ENCODE peak calls at places on chromosomes 13 and 19, in ten cellular contexts. One of them, this sample, is unnamed.
A peak's percentile ranks its signal among the peaks of the same experiment; 100 is the strongest.

GRCh38 chr19:4597975-4598671 is 38.6 kb upstream of the SEMA6B start:
- DNase-seq in body of pancreas: peak; percentile 37
- DNase-seq in lower lobe of right lung: peak; percentile 49
- DNase-seq in CD8-positive, alpha-beta T cell: peak; percentile 33
- DNase-seq in pancreas: no peak
- DNase-seq in stomach: peak; percentile 34
- DNase-seq in tibial artery: no peak
- DNase-seq in gastrocnemius medialis: no peak
- DNase-seq in right cardiac atrium: peak; percentile 71
- DNase-seq in upper lobe of right lung: no peak
- DNase-seq in this sample: no peak

GRCh38 chr13:19596960-19597361 is 35.6 kb upstream of the TPTE2 start:
- DNase-seq in body of pancreas: no peak
- DNase-seq in lower lobe of right lung: no peak
- DNase-seq in CD8-positive, alpha-beta T cell: no peak
- DNase-seq in pancreas: no peak
- DNase-seq in stomach: no peak
- DNase-seq in tibial artery: no peak
- DNase-seq in gastrocnemius medialis: no peak
- DNase-seq in right cardiac atrium: no peak
- DNase-seq in upper lobe of right lung: no peak
- DNase-seq in this sample: no peak

GRCh38 chr13:112248909-112249592 is 127.1 kb upstream of the SPACA7 start:
- DNase-seq in body of pancreas: no peak
- DNase-seq in lower lobe of right lung: no peak
- DNase-seq in CD8-positive, alpha-beta T cell: no peak
- DNase-seq in pancreas: no peak
- DNase-seq in stomach: no peak
- DNase-seq in tibial artery: no peak
- DNase-seq in gastrocnemius medialis: no peak
- DNase-seq in right cardiac atrium: no peak
- DNase-seq in upper lobe of right lung: peak; percentile 42
- DNase-seq in this sample: peak; percentile 28

GRCh38 chr19:34327851-34328250 is 37.1 kb upstream of the GPI start:
- DNase-seq in body of pancreas: no peak
- DNase-seq in lower lobe of right lung: no peak
- DNase-seq in CD8-positive, alpha-beta T cell: no peak
- DNase-seq in pancreas: no peak
- DNase-seq in stomach: no peak
- DNase-seq in tibial artery: no peak
- DNase-seq in gastrocnemius medialis: no peak
- DNase-seq in right cardiac atrium: peak; percentile 74
- DNase-seq in upper lobe of right lung: no peak
- DNase-seq in this sample: no peak

GRCh38 chr13:26168276-26168814 is 53.8 kb downstream of the RNF6 start:
- DNase-seq in body of pancreas: no peak
- DNase-seq in lower lobe of right lung: no peak
- DNase-seq in CD8-positive, alpha-beta T cell: no peak
- DNase-seq in pancreas: no peak
- DNase-seq in stomach: no peak
- DNase-seq in tibial artery: no peak
- DNase-seq in gastrocnemius medialis: no peak
- DNase-seq in right cardiac atrium: no peak
- DNase-seq in upper lobe of right lung: no peak
- DNase-seq in this sample: no peak

GRCh38 chr13:113820813-113821651 is 42.8 kb downstream of the GAS6 start:
- DNase-seq in body of pancreas: peak; percentile 59
- DNase-seq in lower lobe of right lung: no peak
- DNase-seq in CD8-positive, alpha-beta T cell: no peak
- DNase-seq in pancreas: no peak
- DNase-seq in stomach: no peak
- DNase-seq in tibial artery: peak; percentile 94
- DNase-seq in gastrocnemius medialis: peak; percentile 95
- DNase-seq in right cardiac atrium: peak; percentile 89
- DNase-seq in upper lobe of right lung: no peak
- DNase-seq in this sample: peak; percentile 89

GRCh38 chr13:52371736-52372247 is 34.2 kb downstream of the THSD1 start:
- DNase-seq in body of pancreas: no peak
- DNase-seq in lower lobe of right lung: no peak
- DNase-seq in CD8-positive, alpha-beta T cell: no peak
- DNase-seq in pancreas: no peak
- DNase-seq in stomach: no peak
- DNase-seq in tibial artery: no peak
- DNase-seq in gastrocnemius medialis: no peak
- DNase-seq in right cardiac atrium: no peak
- DNase-seq in upper lobe of right lung: no peak
- DNase-seq in this sample: no peak

GRCh38 chr13:44147222-44147621 is 226.4 kb upstream of the SERP2 start:
- DNase-seq in body of pancreas: no peak
- DNase-seq in lower lobe of right lung: no peak
- DNase-seq in CD8-positive, alpha-beta T cell: no peak
- DNase-seq in pancreas: no peak
- DNase-seq in stomach: no peak
- DNase-seq in tibial artery: no peak
- DNase-seq in gastrocnemius medialis: no peak
- DNase-seq in right cardiac atrium: no peak
- DNase-seq in upper lobe of right lung: no peak
- DNase-seq in this sample: no peak

GRCh38 chr19:33390120-33390907 is 16.8 kb downstream of the CEBPG start:
- DNase-seq in body of pancreas: peak; percentile 37
- DNase-seq in lower lobe of right lung: peak; percentile 62
- DNase-seq in CD8-positive, alpha-beta T cell: no peak
- DNase-seq in pancreas: no peak
- DNase-seq in stomach: no peak
- DNase-seq in tibial artery: peak; percentile 69
- DNase-seq in gastrocnemius medialis: no peak
- DNase-seq in right cardiac atrium: peak; percentile 91
- DNase-seq in upper lobe of right lung: peak; percentile 75
- DNase-seq in this sample: peak; percentile 81

GRCh38 chr13:77698211-77699058 is 948 bp downstream of the SLAIN1 start:
- DNase-seq in body of pancreas: peak; percentile 43
- DNase-seq in lower lobe of right lung: peak; percentile 56
- DNase-seq in CD8-positive, alpha-beta T cell: peak; percentile 23
- DNase-seq in pancreas: peak; percentile 33
- DNase-seq in stomach: peak; percentile 46
- DNase-seq in tibial artery: peak; percentile 66
- DNase-seq in gastrocnemius medialis: no peak
- DNase-seq in right cardiac atrium: peak; percentile 49
- DNase-seq in upper lobe of right lung: peak; percentile 78
- DNase-seq in this sample: no peak

GRCh38 chr13:53631511-53631910 is 602.9 kb downstream of the OLFM4 start:
- DNase-seq in body of pancreas: no peak
- DNase-seq in lower lobe of right lung: no peak
- DNase-seq in CD8-positive, alpha-beta T cell: no peak
- DNase-seq in pancreas: no peak
- DNase-seq in stomach: no peak
- DNase-seq in tibial artery: no peak
- DNase-seq in gastrocnemius medialis: no peak
- DNase-seq in right cardiac atrium: no peak
- DNase-seq in upper lobe of right lung: no peak
- DNase-seq in this sample: no peak

GRCh38 chr13:76955236-76955635 is 6.9 kb downstream of the ACOD1 start:
- DNase-seq in body of pancreas: no peak
- DNase-seq in lower lobe of right lung: no peak
- DNase-seq in CD8-positive, alpha-beta T cell: no peak
- DNase-seq in pancreas: no peak
- DNase-seq in stomach: no peak
- DNase-seq in tibial artery: no peak
- DNase-seq in gastrocnemius medialis: no peak
- DNase-seq in right cardiac atrium: no peak
- DNase-seq in upper lobe of right lung: no peak
- DNase-seq in this sample: no peak

GRCh38 chr13:79401259-79402071 is 4.6 kb downstream of the RBM26 start:
- DNase-seq in body of pancreas: no peak
- DNase-seq in lower lobe of right lung: no peak
- DNase-seq in CD8-positive, alpha-beta T cell: no peak
- DNase-seq in pancreas: no peak
- DNase-seq in stomach: no peak
- DNase-seq in tibial artery: no peak
- DNase-seq in gastrocnemius medialis: no peak
- DNase-seq in right cardiac atrium: no peak
- DNase-seq in upper lobe of right lung: no peak
- DNase-seq in this sample: no peak

GRCh38 chr13:26855921-26856320 is 95.3 kb upstream of the GPR12 start:
- DNase-seq in body of pancreas: no peak
- DNase-seq in lower lobe of right lung: no peak
- DNase-seq in CD8-positive, alpha-beta T cell: no peak
- DNase-seq in pancreas: no peak
- DNase-seq in stomach: no peak
- DNase-seq in tibial artery: no peak
- DNase-seq in gastrocnemius medialis: no peak
- DNase-seq in right cardiac atrium: no peak
- DNase-seq in upper lobe of right lung: no peak
- DNase-seq in this sample: no peak

GRCh38 chr19:13001166-13001501 is 5.9 kb downstream of the NFIX start:
- DNase-seq in body of pancreas: no peak
- DNase-seq in lower lobe of right lung: no peak
- DNase-seq in CD8-positive, alpha-beta T cell: no peak
- DNase-seq in pancreas: no peak
- DNase-seq in stomach: no peak
- DNase-seq in tibial artery: no peak
- DNase-seq in gastrocnemius medialis: no peak
- DNase-seq in right cardiac atrium: no peak
- DNase-seq in upper lobe of right lung: no peak
- DNase-seq in this sample: no peak
- H3K4me1 ChIP-seq in body of pancreas: peaks cover 44% of the 10 kb centered on the region
- H3K4me1 ChIP-seq in lower lobe of right lung: peaks cover 80% of the 10 kb centered on the region
- H3K4me1 ChIP-seq in CD8-positive, alpha-beta T cell: no peaks in the 10 kb centered on the region
- H3K4me1 ChIP-seq in pancreas: peaks cover 10% of the 10 kb centered on the region
- H3K4me1 ChIP-seq in stomach: peaks cover 81% of the 10 kb centered on the region
- H3K4me1 ChIP-seq in tibial artery: peaks cover 76% of the 10 kb centered on the region
- H3K4me1 ChIP-seq in gastrocnemius medialis: peaks cover 90% of the 10 kb centered on the region
- H3K4me1 ChIP-seq in right cardiac atrium: peaks cover 5% of the 10 kb centered on the region
- H3K4me1 ChIP-seq in upper lobe of right lung: peaks cover 39% of the 10 kb centered on the region
- H3K4me1 ChIP-seq in this sample: no peaks in the 10 kb centered on the region

DNA sequence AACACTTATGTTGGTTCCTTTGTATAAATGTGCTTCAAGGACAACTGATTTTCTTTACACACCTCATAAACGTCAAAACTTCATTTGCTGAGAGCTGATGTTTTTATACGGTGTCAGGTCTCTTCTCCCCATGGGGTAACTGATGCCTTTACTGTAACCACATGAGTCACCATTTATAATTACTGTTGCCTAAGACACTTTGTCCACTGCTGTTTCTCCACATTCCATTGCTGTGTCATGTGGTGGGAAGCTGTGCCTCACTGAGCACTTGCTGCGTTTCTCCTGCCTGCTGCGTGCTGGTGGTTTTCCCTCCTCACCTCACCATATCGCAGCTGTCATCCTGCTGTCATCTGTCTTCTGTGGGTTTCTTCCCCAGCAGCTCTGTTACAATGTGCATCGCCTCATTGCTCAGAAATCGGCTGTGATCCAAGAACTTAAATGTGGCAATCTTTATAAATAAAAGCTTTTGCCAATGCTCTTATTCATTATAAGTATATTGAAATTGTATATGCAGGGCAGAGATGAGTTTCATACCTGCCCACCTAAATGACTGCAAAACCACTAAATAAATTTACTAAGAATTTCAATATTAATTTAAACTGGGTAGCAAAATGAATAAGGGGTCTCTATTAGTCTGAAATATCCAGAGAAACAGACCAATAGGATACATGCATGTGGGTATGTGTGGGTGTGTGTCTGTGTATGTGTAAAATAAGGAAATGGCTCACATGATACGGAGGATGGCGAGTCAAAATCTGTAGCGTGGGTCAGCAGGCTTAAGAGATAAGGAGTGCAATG is 547.0 kb upstream of the SLITRK5 start:
- DNase-seq in body of pancreas: peak; percentile 3
- DNase-seq in lower lobe of right lung: no peak
- DNase-seq in CD8-positive, alpha-beta T cell: no peak
- DNase-seq in pancreas: no peak
- DNase-seq in stomach: no peak
- DNase-seq in tibial artery: no peak
- DNase-seq in gastrocnemius medialis: no peak
- DNase-seq in right cardiac atrium: no peak
- DNase-seq in upper lobe of right lung: no peak
- DNase-seq in this sample: no peak
- H3K4me1 ChIP-seq in body of pancreas: no peaks in the 10 kb centered on the region
- H3K4me1 ChIP-seq in lower lobe of right lung: no peaks in the 10 kb centered on the region
- H3K4me1 ChIP-seq in CD8-positive, alpha-beta T cell: no peaks in the 10 kb centered on the region
- H3K4me1 ChIP-seq in pancreas: no peaks in the 10 kb centered on the region
- H3K4me1 ChIP-seq in stomach: no peaks in the 10 kb centered on the region
- H3K4me1 ChIP-seq in tibial artery: no peaks in the 10 kb centered on the region
- H3K4me1 ChIP-seq in gastrocnemius medialis: no peaks in the 10 kb centered on the region
- H3K4me1 ChIP-seq in right cardiac atrium: no peaks in the 10 kb centered on the region
- H3K4me1 ChIP-seq in upper lobe of right lung: no peaks in the 10 kb centered on the region
- H3K4me1 ChIP-seq in this sample: no peaks in the 10 kb centered on the region

GRCh38 chr19:17725422-17726078 is 6.3 kb downstream of the MAP1S start:
- DNase-seq in body of pancreas: no peak
- DNase-seq in lower lobe of right lung: no peak
- DNase-seq in CD8-positive, alpha-beta T cell: no peak
- DNase-seq in pancreas: no peak
- DNase-seq in stomach: no peak
- DNase-seq in tibial artery: no peak
- DNase-seq in gastrocnemius medialis: no peak
- DNase-seq in right cardiac atrium: peak; percentile 63
- DNase-seq in upper lobe of right lung: no peak
- DNase-seq in this sample: no peak
- H3K4me1 ChIP-seq in body of pancreas: peaks cover 12% of the 10 kb centered on the region
- H3K4me1 ChIP-seq in lower lobe of right lung: peaks cover 24% of the 10 kb centered on the region
- H3K4me1 ChIP-seq in CD8-positive, alpha-beta T cell: peaks cover 17% of the 10 kb centered on the region
- H3K4me1 ChIP-seq in pancreas: peaks cover 5% of the 10 kb centered on the region
- H3K4me1 ChIP-seq in stomach: peaks cover 20% of the 10 kb centered on the region
- H3K4me1 ChIP-seq in tibial artery: peaks cover 21% of the 10 kb centered on the region
- H3K4me1 ChIP-seq in gastrocnemius medialis: peaks cover 15% of the 10 kb centered on the region
- H3K4me1 ChIP-seq in right cardiac atrium: peaks cover 15% of the 10 kb centered on the region
- H3K4me1 ChIP-seq in upper lobe of right lung: peaks cover 23% of the 10 kb centered on the region
- H3K4me1 ChIP-seq in this sample: no peaks in the 10 kb centered on the region

GRCh38 chr13:99344610-99345208 is 37.5 kb upstream of the GPR183 start:
- DNase-seq in body of pancreas: no peak
- DNase-seq in lower lobe of right lung: no peak
- DNase-seq in CD8-positive, alpha-beta T cell: no peak
- DNase-seq in pancreas: no peak
- DNase-seq in stomach: no peak
- DNase-seq in tibial artery: no peak
- DNase-seq in gastrocnemius medialis: no peak
- DNase-seq in right cardiac atrium: no peak
- DNase-seq in upper lobe of right lung: no peak
- DNase-seq in this sample: no peak

GRCh38 chr13:99345345-99345744 is 38.1 kb upstream of the GPR183 start:
- DNase-seq in body of pancreas: no peak
- DNase-seq in lower lobe of right lung: no peak
- DNase-seq in CD8-positive, alpha-beta T cell: no peak
- DNase-seq in pancreas: no peak
- DNase-seq in stomach: no peak
- DNase-seq in tibial artery: no peak
- DNase-seq in gastrocnemius medialis: no peak
- DNase-seq in right cardiac atrium: no peak
- DNase-seq in upper lobe of right lung: no peak
- DNase-seq in this sample: no peak

GRCh38 chr13:99341969-99342722 is 34.9 kb upstream of the GPR183 start:
- DNase-seq in body of pancreas: no peak
- DNase-seq in lower lobe of right lung: no peak
- DNase-seq in CD8-positive, alpha-beta T cell: no peak
- DNase-seq in pancreas: no peak
- DNase-seq in stomach: no peak
- DNase-seq in tibial artery: no peak
- DNase-seq in gastrocnemius medialis: no peak
- DNase-seq in right cardiac atrium: no peak
- DNase-seq in upper lobe of right lung: no peak
- DNase-seq in this sample: no peak

GRCh38 chr13:99340638-99341037 is 33.4 kb upstream of the GPR183 start:
- DNase-seq in body of pancreas: no peak
- DNase-seq in lower lobe of right lung: no peak
- DNase-seq in CD8-positive, alpha-beta T cell: no peak
- DNase-seq in pancreas: no peak
- DNase-seq in stomach: no peak
- DNase-seq in tibial artery: no peak
- DNase-seq in gastrocnemius medialis: no peak
- DNase-seq in right cardiac atrium: no peak
- DNase-seq in upper lobe of right lung: no peak
- DNase-seq in this sample: no peak

GRCh38 chr13:99342723-99343315 is 35.6 kb upstream of the GPR183 start:
- DNase-seq in body of pancreas: no peak
- DNase-seq in lower lobe of right lung: no peak
- DNase-seq in CD8-positive, alpha-beta T cell: no peak
- DNase-seq in pancreas: no peak
- DNase-seq in stomach: no peak
- DNase-seq in tibial artery: no peak
- DNase-seq in gastrocnemius medialis: no peak
- DNase-seq in right cardiac atrium: no peak
- DNase-seq in upper lobe of right lung: no peak
- DNase-seq in this sample: no peak
- H3K4me1 ChIP-seq in body of pancreas: peaks cover 9% of the 10 kb centered on the region
- H3K4me1 ChIP-seq in lower lobe of right lung: no peaks in the 10 kb centered on the region
- H3K4me1 ChIP-seq in CD8-positive, alpha-beta T cell: peaks cover 39% of the 10 kb centered on the region
- H3K4me1 ChIP-seq in pancreas: peaks cover 6% of the 10 kb centered on the region
- H3K4me1 ChIP-seq in stomach: peaks cover 5% of the 10 kb centered on the region
- H3K4me1 ChIP-seq in tibial artery: no peaks in the 10 kb centered on the region
- H3K4me1 ChIP-seq in gastrocnemius medialis: peaks cover 9% of the 10 kb centered on the region
- H3K4me1 ChIP-seq in right cardiac atrium: no peaks in the 10 kb centered on the region
- H3K4me1 ChIP-seq in upper lobe of right lung: no peaks in the 10 kb centered on the region
- H3K4me1 ChIP-seq in this sample: no peaks in the 10 kb centered on the region